ENCODE peak calls at places on chromosomes 16 and 17, in six cellular contexts. D, L, N, A, C and H are unnamed samples.

GRCh38 chr17:14840616-14841231 is 424.4 kb downstream of the PMP22 start:
- DNase-seq in D (no peak), L (no peak), N (peak; percentile 36), A (no peak), C (peak; percentile 46), H (no peak)

GRCh38 chr17:82400830-82401229 is 17.3 kb upstream of the HEXD start:
- DNase-seq in D (no peak), L (peak; percentile 90), N (no peak), A (peak; percentile 48), C (no peak), H (no peak)

GRCh38 chr16:78494674-78495073 is 395.2 kb downstream of the WWOX start:
- DNase-seq in D (no peak), L (no peak), N (no peak), A (no peak), C (no peak), H (no peak)

GRCh38 chr16:16048904-16049582 is 99.6 kb downstream of the ABCC1 start:
- DNase-seq in D (peak; percentile 68), L (no peak), N (no peak), A (no peak), C (no peak), H (no peak)

GRCh38 chr16:80369138-80369537 is 171.7 kb upstream of the DYNLRB2 start:
- DNase-seq in D (no peak), L (no peak), N (no peak), A (no peak), C (no peak), H (no peak)

GRCh38 chr17:9004961-9005285 is 16.4 kb upstream of the NTN1 start:
- DNase-seq in D (no peak), L (no peak), N (no peak), A (no peak), C (no peak), H (no peak)

GRCh38 chr16:9297437-9298113 is 206.1 kb downstream of the HAPSTR1 start:
- DNase-seq in D (no peak), L (no peak), N (peak; percentile 1), A (peak; percentile 23), C (no peak), H (peak; percentile 74)

GRCh38 chr17:29146369-29146972 is 33.7 kb downstream of the MYO18A start:
- DNase-seq in D (no peak), L (no peak), N (no peak), A (no peak), C (no peak), H (no peak)

GRCh38 chr17:2906907-2907306 is 110.7 kb downstream of the RAP1GAP2 start:
- DNase-seq in D (no peak), L (no peak), N (no peak), A (no peak), C (no peak), H (no peak)

GRCh38 chr17:1714488-1714979 is 4.4 kb upstream of the TLCD2 start:
- DNase-seq in D (peak; percentile 99), L (no peak), N (no peak), A (peak; percentile 100), C (peak; percentile 96), H (peak; percentile 76)

GRCh38 chr16:89574681-89575246 is 794 bp upstream of the CPNE7 start:
- DNase-seq in D (no peak), L (peak; percentile 93), N (peak; percentile 65), A (no peak), C (no peak), H (peak; percentile 88)

GRCh38 chr16:80583466-80583865 is 42.7 kb downstream of the DYNLRB2 start:
- DNase-seq in D (no peak), L (no peak), N (peak; percentile 29), A (peak; percentile 26), C (no peak), H (no peak)

GRCh38 chr16:51228097-51228659 is 77.1 kb upstream of the SALL1 start:
- DNase-seq in D (no peak), L (no peak), N (no peak), A (no peak), C (no peak), H (no peak)

GRCh38 chr17:50264263-50265113 is 9.8 kb upstream of the TMEM92 start:
- DNase-seq in D (no peak), L (peak; percentile 30), N (peak; percentile 39), A (peak; percentile 26), C (no peak), H (peak; percentile 49)

GRCh38 chr17:17206913-17207368 is 808 bp upstream of the PLD6 start:
- DNase-seq in D (peak; percentile 64), L (no peak), N (peak; percentile 28), A (peak; percentile 51), C (no peak), H (no peak)

GRCh38 chr17:57463103-57463885 is 207.0 kb downstream of the MSI2 start:
- DNase-seq in D (no peak), L (peak; percentile 94), N (peak; percentile 56), A (no peak), C (no peak), H (no peak)

GRCh38 chr16:3781421-3781820 is 64.1 kb upstream of the TRAP1 start:
- DNase-seq in D (no peak), L (no peak), N (no peak), A (no peak), C (no peak), H (no peak)

GRCh38 chr16:3782566-3782965 is 65.2 kb upstream of the TRAP1 start:
- DNase-seq in D (peak; percentile 53), L (no peak), N (no peak), A (no peak), C (no peak), H (no peak)

GRCh38 chr16:3776316-3776715 is 59.0 kb upstream of the TRAP1 start:
- DNase-seq in D (no peak), L (no peak), N (no peak), A (no peak), C (no peak), H (no peak)

GRCh38 chr16:3783516-3783915 is 66.2 kb upstream of the TRAP1 start:
- DNase-seq in D (no peak), L (no peak), N (no peak), A (no peak), C (no peak), H (no peak)

GRCh38 chr16:3780570-3780969 is 63.2 kb upstream of the TRAP1 start:
- DNase-seq in D (no peak), L (no peak), N (peak; percentile 15), A (no peak), C (no peak), H (no peak)
- TF ChIP-seq CTCF in D (no peak), L (no peak), N (no peak), A (no peak), C (no peak), H (no peak)

GRCh38 chr16:17293813-17294558 is 176.8 kb downstream of the XYLT1 start:
- DNase-seq in D (no peak), L (no peak), N (no peak), A (no peak), C (no peak), H (no peak)
- TF ChIP-seq CTCF in D (no peak), L (no peak), N (no peak), A (no peak), C (no peak), H (no peak)

GRCh38 chr17:41546819-41547218 is 18.7 kb upstream of the KRT19 start:
- DNase-seq in D (no peak), L (no peak), N (no peak), A (no peak), C (no peak), H (no peak)

GRCh38 chr17:41547921-41548843 is 20.1 kb upstream of the KRT19 start:
- DNase-seq in D (peak; percentile 66), L (no peak), N (peak; percentile 97), A (peak; percentile 64), C (peak; percentile 89), H (no peak)

GRCh38 chr17:41549596-41550039 is 21.5 kb upstream of the KRT19 start:
- DNase-seq in D (no peak), L (no peak), N (no peak), A (no peak), C (no peak), H (no peak)

GRCh38 chr17:41547378-41547841 is 19.3 kb upstream of the KRT19 start:
- DNase-seq in D (no peak), L (no peak), N (no peak), A (no peak), C (no peak), H (no peak)

GRCh38 chr17:41548844-41549595 is 20.9 kb upstream of the KRT19 start:
- DNase-seq in D (peak; percentile 80), L (peak; percentile 86), N (peak; percentile 90), A (peak; percentile 84), C (peak; percentile 77), H (peak; percentile 93)
- TF ChIP-seq CTCF in D (peak; percentile 89), L (peak; percentile 80), N (peak; percentile 93), A (peak; percentile 84), C (peak; percentile 86), H (peak; percentile 93)

GRCh38 chr17:557371-557770 is 157.3 kb downstream of the VPS53 start:
- DNase-seq in D (no peak), L (no peak), N (peak; percentile 32), A (no peak), C (peak; percentile 10), H (no peak)

GRCh38 chr17:561118-561517 is 153.5 kb downstream of the VPS53 start:
- DNase-seq in D (no peak), L (peak; percentile 49), N (peak; percentile 32), A (no peak), C (peak; percentile 36), H (no peak)

GRCh38 chr17:559699-560378 is 154.8 kb downstream of the VPS53 start:
- DNase-seq in D (peak; percentile 79), L (no peak), N (peak; percentile 88), A (peak; percentile 69), C (peak; percentile 32), H (no peak)

GRCh38 chr17:560379-560935 is 154.2 kb downstream of the VPS53 start:
- DNase-seq in D (no peak), L (peak; percentile 9), N (peak; percentile 16), A (no peak), C (no peak), H (no peak)

DNA sequence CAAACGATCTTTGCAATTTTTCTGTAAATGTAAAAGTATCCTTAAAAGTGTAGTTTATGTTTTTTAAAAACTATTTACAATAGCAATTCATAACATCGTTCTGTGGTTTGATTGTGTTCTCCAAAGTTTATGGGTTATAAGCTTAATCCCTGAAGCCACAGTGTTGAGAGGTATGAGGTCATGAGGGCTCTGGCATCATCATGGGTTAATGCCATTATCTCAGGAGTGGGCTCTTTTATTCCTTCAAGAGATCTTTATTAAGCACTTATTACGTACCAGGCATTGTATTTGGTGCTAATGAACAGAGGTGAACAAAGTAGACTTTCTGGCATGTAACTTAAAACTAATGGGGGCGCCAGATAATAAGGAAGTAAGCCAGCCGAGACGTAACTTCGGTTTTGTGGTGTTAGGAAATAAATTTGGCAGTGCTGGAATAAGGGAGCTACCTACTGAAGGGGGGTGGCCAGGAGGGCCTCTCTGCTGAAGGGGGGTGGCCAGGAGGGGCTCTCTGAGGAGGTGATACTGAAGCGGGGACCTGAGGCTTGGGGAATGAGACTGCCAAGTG is 158.1 kb downstream of the VPS53 start:
- DNase-seq in D (no peak), L (no peak), N (peak; percentile 46), A (no peak), C (no peak), H (no peak)
- TF ChIP-seq CTCF in D (no peak), L (no peak), N (peak; percentile 7), A (no peak), C (no peak), H (no peak)

GRCh38 chr17:34998205-34998604 is 17.9 kb downstream of the LIG3 start:
- DNase-seq in D (peak; percentile 76), L (peak; percentile 89), N (peak; percentile 66), A (peak; percentile 43), C (peak; percentile 51), H (peak; percentile 87)
- TF ChIP-seq CTCF in D (peak; percentile 36), L (peak; percentile 94), N (peak; percentile 90), A (peak; percentile 48), C (peak; percentile 93), H (peak; percentile 61)